ENCODE peak calls at places on chromosomes 11 and 22, in nine cellular contexts. One of them, this sample, is unnamed.

GRCh38 chr22:50459443-50460140 is 15.2 kb downstream of the SBF1 start:
- DNase-seq in GM12878: no peak
- DNase-seq in pancreas: no peak
- DNase-seq in psoas muscle: no peak
- DNase-seq in CD8-positive, alpha-beta T cell: no peak
- DNase-seq in body of pancreas: no peak
- DNase-seq in SK-N-SH: no peak
- DNase-seq in CD8-positive, alpha-beta memory T cell: no peak
- DNase-seq in A673: no peak
- DNase-seq in this sample: no peak

GRCh38 chr22:37518509-37519267 is 527 bp downstream of the CARD10 start:
- DNase-seq in A673: no peak
- DNase-seq in GM12878: no peak
- DNase-seq in CD8-positive, alpha-beta T cell: no peak
- DNase-seq in psoas muscle: no peak
- DNase-seq in body of pancreas: no peak
- DNase-seq in SK-N-SH: peak; percentile 81
- DNase-seq in CD8-positive, alpha-beta memory T cell: no peak
- DNase-seq in pancreas: peak; percentile 52
- DNase-seq in this sample: no peak

GRCh38 chr22:49014227-49015201 is 813.2 kb downstream of the BRD1 start:
- DNase-seq in body of pancreas: no peak
- DNase-seq in CD8-positive, alpha-beta memory T cell: no peak
- DNase-seq in SK-N-SH: peak; percentile 11
- DNase-seq in psoas muscle: no peak
- DNase-seq in A673: no peak
- DNase-seq in pancreas: no peak
- DNase-seq in GM12878: no peak
- DNase-seq in CD8-positive, alpha-beta T cell: no peak
- DNase-seq in this sample: no peak

GRCh38 chr11:130478881-130479280 is 30.4 kb downstream of the ADAMTS15 start:
- DNase-seq in CD8-positive, alpha-beta T cell: no peak
- DNase-seq in GM12878: no peak
- DNase-seq in A673: no peak
- DNase-seq in CD8-positive, alpha-beta memory T cell: no peak
- DNase-seq in psoas muscle: no peak
- DNase-seq in body of pancreas: no peak
- DNase-seq in pancreas: no peak
- DNase-seq in SK-N-SH: peak; percentile 9
- DNase-seq in this sample: no peak

GRCh38 chr11:47330002-47330911 is 22.2 kb downstream of the MYBPC3 start:
- DNase-seq in A673: no peak
- DNase-seq in CD8-positive, alpha-beta T cell: no peak
- DNase-seq in GM12878: no peak
- DNase-seq in pancreas: no peak
- DNase-seq in psoas muscle: no peak
- DNase-seq in SK-N-SH: peak; percentile 33
- DNase-seq in body of pancreas: peak; percentile 14
- DNase-seq in CD8-positive, alpha-beta memory T cell: no peak
- DNase-seq in this sample: no peak

GRCh38 chr11:122155765-122156527 is 39.9 kb upstream of the BLID start:
- DNase-seq in A673: peak; percentile 52
- DNase-seq in CD8-positive, alpha-beta memory T cell: no peak
- DNase-seq in body of pancreas: no peak
- DNase-seq in SK-N-SH: no peak
- DNase-seq in CD8-positive, alpha-beta T cell: no peak
- DNase-seq in psoas muscle: no peak
- DNase-seq in pancreas: no peak
- DNase-seq in GM12878: no peak
- DNase-seq in this sample: no peak

GRCh38 chr22:29435236-29435635 is 3.1 kb upstream of the RFPL1 start:
- DNase-seq in body of pancreas: no peak
- DNase-seq in GM12878: no peak
- DNase-seq in psoas muscle: no peak
- DNase-seq in CD8-positive, alpha-beta T cell: no peak
- DNase-seq in A673: no peak
- DNase-seq in SK-N-SH: no peak
- DNase-seq in pancreas: no peak
- DNase-seq in CD8-positive, alpha-beta memory T cell: no peak
- DNase-seq in this sample: no peak

GRCh38 chr11:134669796-134670195 is 257.8 kb upstream of the B3GAT1 start:
- DNase-seq in psoas muscle: no peak
- DNase-seq in SK-N-SH: no peak
- DNase-seq in CD8-positive, alpha-beta T cell: no peak
- DNase-seq in CD8-positive, alpha-beta memory T cell: no peak
- DNase-seq in body of pancreas: no peak
- DNase-seq in pancreas: no peak
- DNase-seq in A673: no peak
- DNase-seq in GM12878: no peak
- DNase-seq in this sample: no peak

GRCh38 chr11:18540207-18541009 is 13.7 kb upstream of the TSG101 start:
- DNase-seq in SK-N-SH: peak; percentile 28
- DNase-seq in psoas muscle: no peak
- DNase-seq in CD8-positive, alpha-beta memory T cell: peak; percentile 31
- DNase-seq in CD8-positive, alpha-beta T cell: no peak
- DNase-seq in A673: peak; percentile 4
- DNase-seq in body of pancreas: no peak
- DNase-seq in GM12878: no peak
- DNase-seq in pancreas: no peak
- DNase-seq in this sample: no peak

GRCh38 chr22:20550851-20551744 is 43.7 kb downstream of the MED15 start:
- DNase-seq in psoas muscle: peak; percentile 58
- DNase-seq in body of pancreas: peak; percentile 34
- DNase-seq in SK-N-SH: no peak
- DNase-seq in CD8-positive, alpha-beta T cell: peak; percentile 41
- DNase-seq in CD8-positive, alpha-beta memory T cell: peak; percentile 75
- DNase-seq in A673: peak; percentile 33
- DNase-seq in pancreas: no peak
- DNase-seq in GM12878: peak; percentile 12
- DNase-seq in this sample: no peak

GRCh38 chr11:8693010-8693551 is 10.5 kb downstream of the RPL27A start:
- DNase-seq in A673: no peak
- DNase-seq in SK-N-SH: no peak
- DNase-seq in CD8-positive, alpha-beta T cell: no peak
- DNase-seq in body of pancreas: no peak
- DNase-seq in CD8-positive, alpha-beta memory T cell: no peak
- DNase-seq in pancreas: no peak
- DNase-seq in psoas muscle: no peak
- DNase-seq in GM12878: no peak
- DNase-seq in this sample: no peak

GRCh38 chr11:105000797-105001196 is 22.2 kb downstream of the CASP5 start:
- DNase-seq in GM12878: peak; percentile 24
- DNase-seq in CD8-positive, alpha-beta T cell: peak; percentile 5
- DNase-seq in pancreas: peak; percentile 21
- DNase-seq in psoas muscle: no peak
- DNase-seq in body of pancreas: no peak
- DNase-seq in CD8-positive, alpha-beta memory T cell: peak; percentile 49
- DNase-seq in A673: peak; percentile 40
- DNase-seq in SK-N-SH: no peak
- DNase-seq in this sample: no peak

GRCh38 chr22:39713799-39714290 is 143.3 kb downstream of the CACNA1I start:
- DNase-seq in body of pancreas: no peak
- DNase-seq in CD8-positive, alpha-beta memory T cell: no peak
- DNase-seq in CD8-positive, alpha-beta T cell: no peak
- DNase-seq in GM12878: no peak
- DNase-seq in A673: no peak
- DNase-seq in pancreas: no peak
- DNase-seq in SK-N-SH: no peak
- DNase-seq in psoas muscle: no peak
- DNase-seq in this sample: no peak

GRCh38 chr22:19783531-19784395 is 23.2 kb downstream of the TBX1 start:
- DNase-seq in A673: no peak
- DNase-seq in CD8-positive, alpha-beta T cell: no peak
- DNase-seq in GM12878: no peak
- DNase-seq in SK-N-SH: no peak
- DNase-seq in pancreas: no peak
- DNase-seq in CD8-positive, alpha-beta memory T cell: no peak
- DNase-seq in body of pancreas: no peak
- DNase-seq in psoas muscle: no peak
- DNase-seq in this sample: no peak

GRCh38 chr11:57773026-57773598 is 11.5 kb downstream of the CTNND1 start:
- DNase-seq in psoas muscle: no peak
- DNase-seq in SK-N-SH: no peak
- DNase-seq in body of pancreas: no peak
- DNase-seq in A673: no peak
- DNase-seq in GM12878: no peak
- DNase-seq in pancreas: no peak
- DNase-seq in CD8-positive, alpha-beta memory T cell: no peak
- DNase-seq in CD8-positive, alpha-beta T cell: no peak
- DNase-seq in this sample: no peak

GRCh38 chr22:34696557-34696956 is 369.4 kb upstream of the ISX start:
- DNase-seq in A673: peak; percentile 2
- DNase-seq in CD8-positive, alpha-beta T cell: no peak
- DNase-seq in pancreas: no peak
- DNase-seq in GM12878: no peak
- DNase-seq in SK-N-SH: no peak
- DNase-seq in CD8-positive, alpha-beta memory T cell: no peak
- DNase-seq in psoas muscle: no peak
- DNase-seq in body of pancreas: no peak
- DNase-seq in this sample: no peak

DNA sequence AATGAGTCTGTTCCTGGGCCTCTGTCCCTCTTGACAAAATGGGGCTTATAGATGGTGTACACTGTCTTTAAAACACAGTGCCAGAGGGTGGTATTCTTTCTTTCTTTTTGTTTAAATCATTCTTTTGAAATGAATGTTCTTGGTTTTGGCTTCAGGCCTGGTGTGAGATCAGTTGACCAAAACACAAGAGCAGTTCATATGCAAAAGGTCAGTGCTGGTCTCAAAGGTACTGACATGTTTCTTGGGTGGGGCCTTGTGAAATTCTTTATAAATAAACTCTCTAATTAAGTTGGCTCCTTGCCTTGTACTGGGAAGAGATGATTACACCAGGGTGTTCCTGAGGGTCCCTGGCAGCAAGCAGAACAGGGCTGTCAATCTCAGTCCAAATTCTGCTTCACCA is 110.0 kb downstream of the FBXO7 start:
- DNase-seq in pancreas: no peak
- DNase-seq in body of pancreas: no peak
- DNase-seq in GM12878: no peak
- DNase-seq in psoas muscle: no peak
- DNase-seq in A673: no peak
- DNase-seq in SK-N-SH: no peak
- DNase-seq in CD8-positive, alpha-beta memory T cell: no peak
- DNase-seq in CD8-positive, alpha-beta T cell: no peak
- DNase-seq in this sample: no peak
- H3K27ac ChIP-seq in pancreas: no peak overlapping the region
- H3K27ac ChIP-seq in body of pancreas: no peak overlapping the region
- H3K27ac ChIP-seq in GM12878: no peak overlapping the region
- H3K27ac ChIP-seq in psoas muscle: no peak overlapping the region
- H3K27ac ChIP-seq in A673: no peak overlapping the region
- H3K27ac ChIP-seq in SK-N-SH: no peak overlapping the region
- H3K27ac ChIP-seq in CD8-positive, alpha-beta memory T cell: no peak overlapping the region
- H3K27ac ChIP-seq in CD8-positive, alpha-beta T cell: no peak overlapping the region
- H3K27ac ChIP-seq in this sample: no peak overlapping the region

GRCh38 chr11:69917529-69917928 is 98.3 kb upstream of the FGF3 start:
- DNase-seq in pancreas: no peak
- DNase-seq in GM12878: no peak
- DNase-seq in A673: no peak
- DNase-seq in CD8-positive, alpha-beta T cell: no peak
- DNase-seq in psoas muscle: no peak
- DNase-seq in body of pancreas: no peak
- DNase-seq in CD8-positive, alpha-beta memory T cell: no peak
- DNase-seq in SK-N-SH: no peak
- DNase-seq in this sample: no peak

GRCh38 chr11:69918938-69919650 is 99.9 kb upstream of the FGF3 start:
- DNase-seq in A673: peak; percentile 93
- DNase-seq in CD8-positive, alpha-beta memory T cell: peak; percentile 33
- DNase-seq in body of pancreas: peak; percentile 67
- DNase-seq in CD8-positive, alpha-beta T cell: peak; percentile 15
- DNase-seq in psoas muscle: peak; percentile 82
- DNase-seq in SK-N-SH: peak; percentile 89
- DNase-seq in pancreas: peak; percentile 84
- DNase-seq in GM12878: no peak
- DNase-seq in this sample: peak; percentile 74

GRCh38 chr11:69919659-69920499 is 100.7 kb upstream of the FGF3 start:
- DNase-seq in pancreas: no peak
- DNase-seq in CD8-positive, alpha-beta T cell: no peak
- DNase-seq in SK-N-SH: no peak
- DNase-seq in CD8-positive, alpha-beta memory T cell: no peak
- DNase-seq in A673: no peak
- DNase-seq in body of pancreas: no peak
- DNase-seq in psoas muscle: no peak
- DNase-seq in GM12878: no peak
- DNase-seq in this sample: no peak

GRCh38 chr11:69916806-69917387 is 97.7 kb upstream of the FGF3 start:
- DNase-seq in SK-N-SH: no peak
- DNase-seq in pancreas: no peak
- DNase-seq in GM12878: no peak
- DNase-seq in body of pancreas: no peak
- DNase-seq in psoas muscle: no peak
- DNase-seq in CD8-positive, alpha-beta T cell: no peak
- DNase-seq in CD8-positive, alpha-beta memory T cell: no peak
- DNase-seq in A673: no peak
- DNase-seq in this sample: no peak

GRCh38 chr11:69918231-69918937 is 99.2 kb upstream of the FGF3 start:
- DNase-seq in pancreas: peak; percentile 64
- DNase-seq in psoas muscle: peak; percentile 61
- DNase-seq in A673: no peak
- DNase-seq in body of pancreas: no peak
- DNase-seq in CD8-positive, alpha-beta T cell: no peak
- DNase-seq in CD8-positive, alpha-beta memory T cell: no peak
- DNase-seq in SK-N-SH: no peak
- DNase-seq in GM12878: no peak
- DNase-seq in this sample: no peak
- H3K27ac ChIP-seq in pancreas: no peak overlapping the region
- H3K27ac ChIP-seq in psoas muscle: peak overlapping the region; percentile 41
- H3K27ac ChIP-seq in A673: no peak overlapping the region
- H3K27ac ChIP-seq in body of pancreas: peak overlapping the region; percentile 3
- H3K27ac ChIP-seq in CD8-positive, alpha-beta T cell: no peak overlapping the region
- H3K27ac ChIP-seq in CD8-positive, alpha-beta memory T cell: no peak overlapping the region
- H3K27ac ChIP-seq in SK-N-SH: no peak overlapping the region
- H3K27ac ChIP-seq in GM12878: no peak overlapping the region
- H3K27ac ChIP-seq in this sample: no peak overlapping the region

DNA sequence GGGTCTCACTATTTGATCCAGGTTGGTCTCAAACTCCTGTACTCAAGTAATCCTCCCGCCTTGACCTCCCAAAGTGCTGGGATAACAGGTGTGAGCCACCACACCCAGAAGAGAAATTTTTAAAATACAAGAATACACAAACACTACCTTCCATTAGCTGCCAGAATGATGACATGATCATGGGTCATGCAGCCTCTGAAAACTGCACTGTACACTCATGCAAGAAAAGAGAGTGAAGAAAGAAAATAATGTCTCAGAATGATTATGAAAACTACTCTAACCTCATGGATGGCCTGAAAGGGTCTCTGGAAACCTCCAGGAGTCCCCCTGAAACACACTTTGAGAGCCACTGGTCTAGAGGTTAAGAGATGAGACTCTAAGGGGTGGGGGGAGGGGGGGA is 18.8 kb downstream of the VPS37C start:
- DNase-seq in A673: no peak
- DNase-seq in CD8-positive, alpha-beta memory T cell: no peak
- DNase-seq in CD8-positive, alpha-beta T cell: no peak
- DNase-seq in pancreas: no peak
- DNase-seq in psoas muscle: no peak
- DNase-seq in body of pancreas: no peak
- DNase-seq in SK-N-SH: no peak
- DNase-seq in GM12878: no peak
- DNase-seq in this sample: no peak
- H3K27ac ChIP-seq in A673: no peak overlapping the region
- H3K27ac ChIP-seq in CD8-positive, alpha-beta memory T cell: no peak overlapping the region
- H3K27ac ChIP-seq in CD8-positive, alpha-beta T cell: no peak overlapping the region
- H3K27ac ChIP-seq in pancreas: no peak overlapping the region
- H3K27ac ChIP-seq in psoas muscle: no peak overlapping the region
- H3K27ac ChIP-seq in body of pancreas: no peak overlapping the region
- H3K27ac ChIP-seq in SK-N-SH: no peak overlapping the region
- H3K27ac ChIP-seq in GM12878: no peak overlapping the region
- H3K27ac ChIP-seq in this sample: no peak overlapping the region

GRCh38 chr11:7551571-7551970 is 37.8 kb downstream of the PPFIBP2 start:
- DNase-seq in SK-N-SH: no peak
- DNase-seq in CD8-positive, alpha-beta memory T cell: no peak
- DNase-seq in pancreas: no peak
- DNase-seq in A673: no peak
- DNase-seq in GM12878: no peak
- DNase-seq in body of pancreas: no peak
- DNase-seq in psoas muscle: no peak
- DNase-seq in CD8-positive, alpha-beta T cell: no peak
- DNase-seq in this sample: no peak
- H3K27ac ChIP-seq in SK-N-SH: no peak overlapping the region
- H3K27ac ChIP-seq in CD8-positive, alpha-beta memory T cell: no peak overlapping the region
- H3K27ac ChIP-seq in pancreas: no peak overlapping the region
- H3K27ac ChIP-seq in A673: no peak overlapping the region
- H3K27ac ChIP-seq in GM12878: no peak overlapping the region
- H3K27ac ChIP-seq in body of pancreas: no peak overlapping the region
- H3K27ac ChIP-seq in psoas muscle: peak overlapping the region; percentile 72
- H3K27ac ChIP-seq in CD8-positive, alpha-beta T cell: no peak overlapping the region
- H3K27ac ChIP-seq in this sample: no peak overlapping the region

This sample was measured in substantia nigra.